ENCODE peak calls at places on chromosomes 12 and 14, in eight cellular contexts. T is body of pancreas, W is stomach, E is adrenal gland, Z is heart left ventricle, N is GM12892, Y is IMR-90, F is right lobe of liver. R is an unnamed sample.

GRCh38 chr14:92584856-92585255 is 71.3 kb downstream of the RIN3 start:
- DNase-seq in T (no peak), W (no peak), E (no peak), Z (no peak), N (no peak), Y (no peak), F (no peak), R (no peak)

GRCh38 chr12:132239796-132240668 is 89.4 kb downstream of the GALNT9 start:
- DNase-seq in T (no peak), W (no peak), E (no peak), Z (peak; percentile 32), N (no peak), Y (no peak), F (no peak), R (no peak)

GRCh38 chr12:62730649-62731377 is 204.1 kb downstream of the PPM1H start:
- DNase-seq in T (no peak), W (no peak), E (no peak), Z (no peak), N (peak; percentile 19), Y (peak; percentile 67), F (no peak), R (no peak)

GRCh38 chr12:56358836-56359532 is 923 bp downstream of the STAT2 start:
- DNase-seq in T (peak; percentile 34), W (no peak), E (peak; percentile 68), Z (no peak), N (no peak), Y (peak; percentile 87), F (no peak), R (no peak)

GRCh38 chr12:124904306-124905098 is 9.9 kb downstream of the UBC start:
- DNase-seq in T (peak; percentile 87), W (peak; percentile 80), E (peak; percentile 98), Z (peak; percentile 89), N (no peak), Y (peak; percentile 94), F (peak; percentile 87), R (peak; percentile 76)

GRCh38 chr14:103334644-103335603 is 887 bp downstream of the EIF5 start:
- DNase-seq in T (peak; percentile 85), W (peak; percentile 76), E (peak; percentile 82), Z (peak; percentile 77), N (no peak), Y (peak; percentile 79), F (peak; percentile 89), R (peak; percentile 59)

GRCh38 chr14:95533391-95533821 is 1.4 kb upstream of the GLRX5 start:
- DNase-seq in T (peak; percentile 23), W (no peak), E (peak; percentile 75), Z (no peak), N (no peak), Y (peak; percentile 65), F (no peak), R (no peak)

GRCh38 chr12:107435520-107435919 is 250.1 kb upstream of the PWP1 start:
- DNase-seq in T (no peak), W (no peak), E (no peak), Z (no peak), N (no peak), Y (no peak), F (no peak), R (no peak)

GRCh38 chr14:58822856-58823255 is 185.1 kb downstream of the DACT1 start:
- DNase-seq in T (no peak), W (no peak), E (no peak), Z (no peak), N (no peak), Y (no peak), F (no peak), R (no peak)

GRCh38 chr12:78402366-78403134 is 462.0 kb upstream of the SYT1 start:
- DNase-seq in T (no peak), W (no peak), E (no peak), Z (no peak), N (no peak), Y (no peak), F (no peak), R (no peak)

GRCh38 chr12:13167226-13167625 is 29.3 kb upstream of the EMP1 start:
- DNase-seq in T (no peak), W (no peak), E (no peak), Z (no peak), N (no peak), Y (no peak), F (no peak), R (no peak)

GRCh38 chr12:19577131-19577530 is 137.8 kb downstream of the AEBP2 start:
- DNase-seq in T (no peak), W (no peak), E (no peak), Z (no peak), N (no peak), Y (no peak), F (no peak), R (no peak)

GRCh38 chr12:49369723-49370145 is 2.5 kb downstream of the SPATS2 start:
- DNase-seq in T (peak; percentile 51), W (peak; percentile 43), E (peak; percentile 43), Z (no peak), N (peak; percentile 46), Y (peak; percentile 54), F (no peak), R (no peak)

GRCh38 chr12:107845980-107846659 is 71.6 kb downstream of the ASCL4 start:
- DNase-seq in T (no peak), W (peak; percentile 31), E (no peak), Z (no peak), N (no peak), Y (no peak), F (no peak), R (no peak)

GRCh38 chr12:113048716-113049127 is 7.8 kb upstream of the DTX1 start:
- DNase-seq in T (peak; percentile 76), W (peak; percentile 57), E (peak; percentile 83), Z (no peak), N (no peak), Y (peak; percentile 51), F (no peak), R (peak; percentile 86)

GRCh38 chr12:52836491-52837175 is 2.5 kb upstream of the KRT79 start:
- DNase-seq in T (no peak), W (no peak), E (no peak), Z (no peak), N (no peak), Y (no peak), F (no peak), R (no peak)

GRCh38 chr14:95033851-95034622 is 123.3 kb downstream of the DICER1 start:
- DNase-seq in T (no peak), W (peak; percentile 22), E (peak; percentile 20), Z (no peak), N (no peak), Y (no peak), F (no peak), R (no peak)

GRCh38 chr12:104216461-104217058 is 981 bp downstream of the TXNRD1 start:
- DNase-seq in T (no peak), W (no peak), E (no peak), Z (no peak), N (no peak), Y (no peak), F (no peak), R (no peak)

GRCh38 chr12:104213952-104214351 is 1.6 kb upstream of the TXNRD1 start:
- DNase-seq in T (no peak), W (no peak), E (no peak), Z (no peak), N (no peak), Y (peak; percentile 96), F (no peak), R (peak; percentile 45)

GRCh38 chr12:104212516-104212915 is 3.1 kb upstream of the TXNRD1 start:
- DNase-seq in T (no peak), W (no peak), E (no peak), Z (no peak), N (no peak), Y (peak; percentile 41), F (no peak), R (no peak)

GRCh38 chr12:104218935-104219334 is 3.4 kb downstream of the TXNRD1 start:
- DNase-seq in T (no peak), W (no peak), E (no peak), Z (no peak), N (no peak), Y (peak; percentile 74), F (no peak), R (no peak)

DNA sequence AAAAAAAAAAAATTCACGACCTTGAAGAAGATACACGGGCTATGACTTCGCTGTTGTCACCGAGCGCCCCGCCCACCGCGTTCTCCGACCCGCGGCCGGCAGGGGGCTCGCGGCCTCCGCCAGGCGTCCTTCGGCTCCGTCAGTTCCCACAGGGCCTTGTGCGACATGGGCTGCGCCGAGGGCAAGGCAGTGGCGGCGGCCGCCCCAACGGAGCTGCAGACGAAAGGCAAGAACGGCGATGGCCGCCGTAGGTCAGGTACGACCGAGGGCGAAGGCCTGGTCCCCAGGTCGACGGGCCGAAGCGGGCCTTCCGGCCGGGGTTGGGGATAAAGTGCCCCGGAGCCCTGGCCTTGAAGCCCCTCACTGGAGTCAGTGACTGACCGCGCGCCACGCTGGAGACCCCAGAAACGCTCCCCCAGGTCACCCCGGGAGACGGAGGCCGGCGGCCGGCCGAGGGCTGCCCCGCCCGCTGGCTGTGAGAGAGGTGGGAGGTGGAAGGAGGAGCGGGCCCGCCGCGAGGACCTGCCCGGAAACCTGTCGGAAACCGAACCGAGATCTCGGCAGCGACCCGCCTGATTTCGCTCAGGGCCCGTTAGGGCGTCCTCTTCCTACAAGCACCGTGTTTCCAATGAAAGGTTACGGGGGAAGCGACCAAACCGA is at the start of gene TXNRD1:
- DNase-seq in T (peak; percentile 81), W (peak; percentile 87), E (peak; percentile 93), Z (peak; percentile 92), N (peak; percentile 88), Y (peak; percentile 76), F (peak; percentile 87), R (no peak)
- TF ChIP-seq POLR2A in T (peak; percentile 47), W (no peak), E (peak; percentile 68), Z (peak; percentile 65), N (no peak), Y (peak; percentile 63), F (no peak), R (no peak)

GRCh38 chr14:34147461-34147860 is 196.6 kb upstream of the EGLN3 start:
- DNase-seq in T (no peak), W (no peak), E (no peak), Z (no peak), N (no peak), Y (no peak), F (no peak), R (no peak)
- TF ChIP-seq POLR2A in T (no peak), W (no peak), E (no peak), Z (no peak), N (no peak), Y (no peak), F (no peak), R (no peak)

GRCh38 chr12:2957816-2958431 is 1.3 kb upstream of the TEAD4 start:
- DNase-seq in T (no peak), W (no peak), E (no peak), Z (no peak), N (no peak), Y (no peak), F (no peak), R (no peak)
- TF ChIP-seq POLR2A in T (no peak), W (no peak), E (no peak), Z (no peak), N (no peak), Y (no peak), F (no peak), R (no peak)

DNA sequence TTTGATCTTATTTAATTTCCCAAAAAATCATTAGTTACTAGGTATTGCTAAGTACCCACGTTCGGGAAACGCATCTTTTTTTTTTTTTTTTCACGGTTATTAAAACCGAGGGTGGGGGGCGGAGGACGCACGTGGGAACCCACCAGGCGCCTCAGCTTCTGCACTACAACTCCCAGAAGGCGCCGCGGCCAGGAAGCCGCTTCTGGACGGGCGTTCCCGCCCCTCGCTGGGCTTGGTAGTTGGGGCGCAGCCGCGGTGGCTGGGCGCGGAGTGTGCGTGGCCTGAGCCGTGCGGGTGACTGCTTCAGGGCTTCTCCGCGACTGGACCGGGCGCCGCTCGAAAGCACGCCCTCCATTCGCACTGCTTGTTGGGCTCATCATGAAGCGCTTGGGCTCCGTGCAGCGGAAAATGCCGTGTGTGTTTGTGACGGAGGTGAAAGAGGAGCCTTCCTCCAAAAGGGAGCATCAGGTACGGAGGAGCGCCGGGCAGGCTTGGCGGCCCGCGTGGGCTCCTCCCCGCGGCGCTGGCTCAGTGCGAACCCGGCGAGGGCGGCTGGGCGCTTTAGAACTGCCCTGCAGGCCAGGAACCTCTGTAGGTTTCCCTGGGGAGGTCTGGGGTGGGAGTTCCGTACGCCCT is 6.2 kb upstream of the C12orf50 start:
- DNase-seq in T (peak; percentile 90), W (peak; percentile 87), E (peak; percentile 94), Z (peak; percentile 94), N (peak; percentile 68), Y (peak; percentile 84), F (peak; percentile 95), R (peak; percentile 82)
- TF ChIP-seq POLR2A in T (peak; percentile 91), W (peak; percentile 79), E (peak; percentile 79), Z (peak; percentile 88), N (peak; percentile 91), Y (peak; percentile 69), F (peak; percentile 83), R (peak; percentile 98)